ENCODE peak calls at places on chromosomes 13 and 19, in five cellular contexts. One of them, this sample, is unnamed.
A peak's percentile ranks its signal among the peaks of the same experiment; 100 is the strongest.

GRCh38 chr19:7597689-7598088 is 2.0 kb downstream of the CAMSAP3 start:
- DNase-seq in prostate gland: no peak
- DNase-seq in IMR-90: no peak
- DNase-seq in body of pancreas: no peak
- DNase-seq in uterus: no peak
- DNase-seq in this sample: no peak

GRCh38 chr13:30577381-30577780 is 40.3 kb upstream of the USPL1 start:
- DNase-seq in prostate gland: no peak
- DNase-seq in IMR-90: peak; percentile 95
- DNase-seq in body of pancreas: peak; percentile 22
- DNase-seq in uterus: no peak
- DNase-seq in this sample: peak; percentile 73

GRCh38 chr13:98658131-98658530 is 81.2 kb upstream of the STK24 start:
- DNase-seq in prostate gland: no peak
- DNase-seq in IMR-90: no peak
- DNase-seq in body of pancreas: no peak
- DNase-seq in uterus: no peak
- DNase-seq in this sample: no peak

GRCh38 chr13:24340608-24340955 is 31.2 kb downstream of the C1QTNF9 start:
- DNase-seq in prostate gland: no peak
- DNase-seq in IMR-90: no peak
- DNase-seq in body of pancreas: no peak
- DNase-seq in uterus: no peak
- DNase-seq in this sample: no peak

GRCh38 chr13:95155093-95155492 is 146.2 kb downstream of the ABCC4 start:
- DNase-seq in prostate gland: no peak
- DNase-seq in IMR-90: no peak
- DNase-seq in body of pancreas: no peak
- DNase-seq in uterus: no peak
- DNase-seq in this sample: no peak

GRCh38 chr19:48752511-48753365 is at the start of gene FUT1:
- DNase-seq in prostate gland: peak; percentile 89
- DNase-seq in IMR-90: no peak
- DNase-seq in body of pancreas: peak; percentile 96
- DNase-seq in uterus: no peak
- DNase-seq in this sample: peak; percentile 57

GRCh38 chr13:35471466-35472307 is 4.8 kb downstream of the MAB21L1 start:
- DNase-seq in prostate gland: no peak
- DNase-seq in IMR-90: no peak
- DNase-seq in body of pancreas: no peak
- DNase-seq in uterus: no peak
- DNase-seq in this sample: no peak

GRCh38 chr19:37362733-37363132 is 8.2 kb upstream of the ZNF527 start:
- DNase-seq in prostate gland: no peak
- DNase-seq in IMR-90: no peak
- DNase-seq in body of pancreas: no peak
- DNase-seq in uterus: no peak
- DNase-seq in this sample: no peak

DNA sequence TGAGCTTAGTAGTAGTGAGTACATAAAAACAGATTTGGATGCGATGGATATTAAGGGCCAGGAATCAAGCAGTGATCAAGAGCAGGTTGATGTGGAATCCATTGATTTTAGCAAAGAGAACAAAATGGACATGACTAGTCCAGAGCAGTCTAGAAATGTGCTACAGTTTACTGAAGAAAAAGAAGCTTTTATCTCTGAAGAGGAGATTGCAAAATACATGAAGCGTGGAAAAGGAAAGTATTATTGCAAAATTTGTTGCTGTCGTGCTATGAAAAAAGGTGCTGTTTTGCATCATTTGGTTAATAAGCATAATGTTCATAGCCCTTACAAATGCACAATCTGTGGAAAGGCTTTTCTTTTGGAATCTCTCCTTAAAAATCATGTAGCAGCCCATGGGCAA is 11.4 kb downstream of the CHAMP1 start:
- DNase-seq in prostate gland: no peak
- DNase-seq in IMR-90: no peak
- DNase-seq in body of pancreas: no peak
- DNase-seq in uterus: no peak
- DNase-seq in this sample: no peak
- TF ChIP-seq POLR2A in prostate gland: no peak
- TF ChIP-seq POLR2A in IMR-90: no peak
- TF ChIP-seq POLR2A in body of pancreas: no peak
- TF ChIP-seq POLR2A in uterus: no peak
- TF ChIP-seq POLR2A in this sample: no peak

GRCh38 chr19:53192771-53193533 is at the start of gene ZNF665:
- DNase-seq in prostate gland: peak; percentile 87
- DNase-seq in IMR-90: peak; percentile 82
- DNase-seq in body of pancreas: peak; percentile 91
- DNase-seq in uterus: peak; percentile 91
- DNase-seq in this sample: peak; percentile 86
- TF ChIP-seq POLR2A in prostate gland: peak; percentile 70
- TF ChIP-seq POLR2A in IMR-90: peak; percentile 63
- TF ChIP-seq POLR2A in body of pancreas: peak; percentile 78
- TF ChIP-seq POLR2A in uterus: peak; percentile 43
- TF ChIP-seq POLR2A in this sample: no peak

DNA sequence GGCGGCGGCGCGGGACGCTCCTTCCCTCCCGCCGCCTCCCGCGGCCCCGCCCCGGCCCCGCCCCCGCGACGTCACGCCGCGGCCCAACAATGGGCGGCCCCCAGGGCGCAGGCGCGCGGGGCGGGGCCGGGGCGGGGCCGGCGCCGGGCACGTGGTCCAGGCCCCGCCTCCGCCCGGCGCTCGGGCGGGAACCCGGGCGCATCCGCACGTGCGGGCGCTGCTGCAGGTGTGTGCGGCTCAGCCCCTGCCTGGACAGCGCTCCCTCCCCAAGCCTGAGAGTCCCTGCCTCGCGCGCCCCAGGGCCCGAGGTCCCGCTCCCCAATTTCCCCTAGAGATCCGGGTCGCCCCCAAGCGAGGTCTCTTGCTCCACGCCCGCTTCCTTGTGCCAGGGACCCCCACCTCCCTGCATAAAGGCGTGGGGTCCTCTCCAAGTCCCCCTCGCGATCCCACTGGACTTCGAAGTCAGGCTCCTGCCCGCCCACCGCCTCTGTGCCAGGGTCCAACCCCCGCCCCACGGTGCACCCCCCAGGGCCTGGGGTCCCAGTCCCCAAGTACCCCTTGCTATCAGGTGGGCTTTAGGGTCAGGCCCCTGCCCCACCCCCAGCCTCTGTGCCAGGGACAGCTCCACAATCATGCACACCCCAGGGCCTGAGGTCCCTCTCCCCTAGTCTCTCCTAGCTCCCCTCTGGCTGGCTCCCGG is at the start of gene MEX3D:
- DNase-seq in prostate gland: peak; percentile 68
- DNase-seq in IMR-90: peak; percentile 49
- DNase-seq in body of pancreas: peak; percentile 78
- DNase-seq in uterus: peak; percentile 67
- DNase-seq in this sample: peak; percentile 74
- TF ChIP-seq POLR2A in prostate gland: no peak
- TF ChIP-seq POLR2A in IMR-90: no peak
- TF ChIP-seq POLR2A in body of pancreas: no peak
- TF ChIP-seq POLR2A in uterus: no peak
- TF ChIP-seq POLR2A in this sample: no peak

GRCh38 chr13:102836471-102836870 is 9.4 kb upstream of the ERCC5 start:
- DNase-seq in prostate gland: no peak
- DNase-seq in IMR-90: no peak
- DNase-seq in body of pancreas: no peak
- DNase-seq in uterus: no peak
- DNase-seq in this sample: no peak

GRCh38 chr13:102838273-102838672 is 7.6 kb upstream of the ERCC5 start:
- DNase-seq in prostate gland: no peak
- DNase-seq in IMR-90: peak; percentile 9
- DNase-seq in body of pancreas: no peak
- DNase-seq in uterus: no peak
- DNase-seq in this sample: no peak

GRCh38 chr13:102839462-102839861 is 6.4 kb upstream of the ERCC5 start:
- DNase-seq in prostate gland: no peak
- DNase-seq in IMR-90: peak; percentile 25
- DNase-seq in body of pancreas: no peak
- DNase-seq in uterus: no peak
- DNase-seq in this sample: no peak

GRCh38 chr13:102838982-102839381 is 6.8 kb upstream of the ERCC5 start:
- DNase-seq in prostate gland: no peak
- DNase-seq in IMR-90: no peak
- DNase-seq in body of pancreas: no peak
- DNase-seq in uterus: no peak
- DNase-seq in this sample: no peak
- TF ChIP-seq POLR2A in prostate gland: no peak
- TF ChIP-seq POLR2A in IMR-90: no peak
- TF ChIP-seq POLR2A in body of pancreas: no peak
- TF ChIP-seq POLR2A in uterus: no peak
- TF ChIP-seq POLR2A in this sample: no peak

DNA sequence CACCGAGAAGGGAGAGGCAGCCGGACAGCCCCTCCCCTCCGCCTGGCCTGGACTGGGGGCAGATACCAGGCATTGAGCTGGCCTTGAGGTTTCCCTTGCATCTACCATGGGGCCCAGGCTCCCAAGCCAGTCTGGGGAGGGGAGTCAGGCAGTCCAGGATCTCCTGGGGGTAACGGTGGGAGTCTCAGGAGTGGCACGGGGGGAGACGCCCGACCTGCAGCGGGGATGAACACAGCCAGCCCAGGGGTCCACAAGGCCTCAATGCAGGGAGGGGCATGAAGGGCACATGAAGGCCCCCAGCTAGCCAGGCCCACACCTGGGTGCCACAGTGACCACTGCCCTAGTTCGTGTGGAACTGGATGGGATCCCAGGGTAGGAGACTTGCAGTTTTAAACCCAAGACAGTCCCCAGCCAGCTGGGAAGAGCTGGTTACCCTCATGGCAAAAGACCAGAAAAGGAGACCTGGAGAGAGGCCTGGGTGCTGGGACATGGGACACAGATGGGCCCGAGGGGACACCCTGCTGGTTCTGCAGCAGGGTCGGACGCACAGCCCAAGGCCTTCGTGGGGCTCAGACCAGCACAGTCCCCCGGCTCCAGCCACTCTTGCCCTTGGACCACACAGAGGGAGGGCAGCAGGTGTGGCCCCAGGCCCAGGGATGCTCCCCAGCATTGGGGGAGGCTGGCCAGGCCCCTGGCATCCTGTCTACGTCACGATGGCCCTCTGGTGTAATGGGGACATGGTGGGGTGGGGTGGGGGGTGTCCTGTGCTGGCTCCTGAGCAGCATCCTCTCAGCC is 4.6 kb upstream of the UQCR11 start:
- DNase-seq in prostate gland: no peak
- DNase-seq in IMR-90: no peak
- DNase-seq in body of pancreas: no peak
- DNase-seq in uterus: no peak
- DNase-seq in this sample: no peak
- TF ChIP-seq POLR2A in prostate gland: no peak
- TF ChIP-seq POLR2A in IMR-90: no peak
- TF ChIP-seq POLR2A in body of pancreas: no peak
- TF ChIP-seq POLR2A in uterus: no peak
- TF ChIP-seq POLR2A in this sample: no peak

GRCh38 chr13:26221721-26222522 is at the start of gene RNF6:
- DNase-seq in prostate gland: peak; percentile 98
- DNase-seq in IMR-90: peak; percentile 99
- DNase-seq in body of pancreas: peak; percentile 98
- DNase-seq in uterus: peak; percentile 98
- DNase-seq in this sample: peak; percentile 96
- TF ChIP-seq POLR2A in prostate gland: peak; percentile 61
- TF ChIP-seq POLR2A in IMR-90: peak; percentile 72
- TF ChIP-seq POLR2A in body of pancreas: peak; percentile 89
- TF ChIP-seq POLR2A in uterus: peak; percentile 43
- TF ChIP-seq POLR2A in this sample: peak; percentile 82

GRCh38 chr19:47228168-47228936 is 2.6 kb downstream of the BBC3 start:
- DNase-seq in prostate gland: no peak
- DNase-seq in IMR-90: peak; percentile 17
- DNase-seq in body of pancreas: peak; percentile 49
- DNase-seq in uterus: peak; percentile 65
- DNase-seq in this sample: peak; percentile 72

GRCh38 chr19:47228937-47229673 is 1.9 kb downstream of the BBC3 start:
- DNase-seq in prostate gland: no peak
- DNase-seq in IMR-90: peak; percentile 61
- DNase-seq in body of pancreas: no peak
- DNase-seq in uterus: peak; percentile 40
- DNase-seq in this sample: no peak

GRCh38 chr19:47226426-47227346 is 4.3 kb downstream of the BBC3 start:
- DNase-seq in prostate gland: no peak
- DNase-seq in IMR-90: peak; percentile 67
- DNase-seq in body of pancreas: peak; percentile 81
- DNase-seq in uterus: peak; percentile 82
- DNase-seq in this sample: peak; percentile 92

GRCh38 chr19:47225746-47226425 is 5.1 kb downstream of the BBC3 start:
- DNase-seq in prostate gland: peak; percentile 83
- DNase-seq in IMR-90: peak; percentile 84
- DNase-seq in body of pancreas: peak; percentile 89
- DNase-seq in uterus: peak; percentile 89
- DNase-seq in this sample: peak; percentile 92

GRCh38 chr19:47227347-47228167 is 3.4 kb downstream of the BBC3 start:
- DNase-seq in prostate gland: peak; percentile 80
- DNase-seq in IMR-90: peak; percentile 94
- DNase-seq in body of pancreas: peak; percentile 90
- DNase-seq in uterus: peak; percentile 93
- DNase-seq in this sample: peak; percentile 96
- TF ChIP-seq POLR2A in prostate gland: peak; percentile 69
- TF ChIP-seq POLR2A in IMR-90: no peak
- TF ChIP-seq POLR2A in body of pancreas: peak; percentile 45
- TF ChIP-seq POLR2A in uterus: peak; percentile 69
- TF ChIP-seq POLR2A in this sample: no peak

GRCh38 chr19:50817941-50818858 is 5.4 kb downstream of the KLK1 start:
- DNase-seq in prostate gland: peak; percentile 59
- DNase-seq in IMR-90: no peak
- DNase-seq in body of pancreas: peak; percentile 93
- DNase-seq in uterus: no peak
- DNase-seq in this sample: peak; percentile 78
- TF ChIP-seq POLR2A in prostate gland: no peak
- TF ChIP-seq POLR2A in IMR-90: no peak
- TF ChIP-seq POLR2A in body of pancreas: peak; percentile 15
- TF ChIP-seq POLR2A in uterus: no peak
- TF ChIP-seq POLR2A in this sample: no peak

DNA sequence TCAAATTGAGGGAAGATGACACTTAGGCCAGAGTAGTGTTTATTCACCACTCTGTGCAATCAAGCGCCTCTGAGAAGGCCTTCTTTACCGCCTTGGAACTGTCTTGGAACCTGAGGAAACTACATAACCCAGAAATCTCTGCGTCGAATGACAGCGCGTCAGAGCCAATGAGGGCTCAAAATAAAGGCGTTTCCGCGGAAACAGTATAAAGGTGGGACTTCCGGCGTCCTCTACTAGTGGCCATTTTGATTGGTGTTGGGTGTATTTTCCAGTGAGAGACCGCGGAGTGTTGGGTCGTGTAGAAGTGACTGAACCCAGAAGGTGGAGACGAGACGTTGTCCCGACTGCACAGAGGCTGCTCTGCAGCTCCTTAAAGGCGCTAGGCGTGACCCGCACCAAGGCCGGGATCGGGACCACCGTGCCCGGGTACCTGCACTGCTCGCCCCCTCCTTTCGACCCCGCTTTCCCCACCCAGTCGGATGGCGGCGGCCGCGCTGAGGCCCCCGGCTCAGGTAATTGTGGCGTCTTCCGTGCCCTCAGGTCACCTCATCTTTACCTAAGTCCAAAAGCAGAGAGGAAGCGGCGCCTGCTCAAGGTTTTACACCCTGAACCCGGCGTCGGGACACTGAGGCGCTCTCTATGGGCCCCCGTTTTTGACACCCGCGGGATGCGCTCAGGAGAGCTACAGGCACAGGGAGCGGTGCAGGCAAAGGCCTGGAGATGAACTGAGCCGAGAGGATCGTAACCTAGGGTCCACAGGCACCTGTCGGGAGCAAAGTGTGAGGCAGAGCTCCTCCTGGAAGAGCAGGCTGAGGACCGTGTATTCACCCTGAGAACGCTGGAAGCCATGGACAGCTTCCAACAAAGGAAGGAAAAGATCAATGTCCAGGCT is at the start of gene ZNF776:
- DNase-seq in prostate gland: peak; percentile 89
- DNase-seq in IMR-90: peak; percentile 89
- DNase-seq in body of pancreas: peak; percentile 93
- DNase-seq in uterus: peak; percentile 82
- DNase-seq in this sample: peak; percentile 87
- TF ChIP-seq POLR2A in prostate gland: peak; percentile 46
- TF ChIP-seq POLR2A in IMR-90: peak; percentile 53
- TF ChIP-seq POLR2A in body of pancreas: peak; percentile 54
- TF ChIP-seq POLR2A in uterus: no peak
- TF ChIP-seq POLR2A in this sample: no peak